ENCODE peak calls at places on chromosomes 16 and 17, in nine cellular contexts. E is CD4-positive, alpha-beta memory T cell; I is tibial nerve; V is pancreas; G is PC-3; B is spleen; Y is stomach; K is CD8-positive, alpha-beta T cell; P is Peyer's patch. O is an unnamed sample.

GRCh38 chr17:35376245-35376644 is 2.8 kb upstream of the SLFN11 start:
- DNase-seq in B (no peak), K (no peak), Y (no peak), V (no peak), E (no peak), G (peak; percentile 3), P (no peak), I (no peak), O (no peak)

GRCh38 chr16:56993204-56993603 is 3.8 kb downstream of the NLRC5 start:
- DNase-seq in B (no peak), K (no peak), G (no peak), P (no peak), I (no peak), E (no peak), V (no peak), Y (no peak), O (no peak)

GRCh38 chr17:82559779-82560642 is 40.5 kb downstream of the FOXK2 start:
- DNase-seq in P (no peak), I (no peak), V (no peak), K (no peak), B (no peak), Y (no peak), G (peak; percentile 13), E (no peak), O (no peak)

GRCh38 chr17:38322156-38322779 is 21.5 kb downstream of the GPR179 start:
- DNase-seq in G (peak; percentile 61), E (peak; percentile 50), B (peak; percentile 91), V (no peak), K (peak; percentile 49), I (peak; percentile 34), P (peak; percentile 65), Y (peak; percentile 69), O (peak; percentile 80)

GRCh38 chr16:82603784-82604411 is 22.9 kb upstream of the CDH13 start:
- DNase-seq in E (no peak), B (no peak), I (no peak), V (no peak), K (no peak), G (peak; percentile 47), P (no peak), Y (peak; percentile 35), O (no peak)

GRCh38 chr16:49580751-49581303 is 207.2 kb downstream of the C16orf78 start:
- DNase-seq in E (no peak), I (no peak), G (peak; percentile 3), Y (no peak), K (no peak), P (no peak), B (peak; percentile 39), V (no peak), O (no peak)

GRCh38 chr17:78669256-78669974 is 92.2 kb upstream of the DNAH17 start:
- DNase-seq in I (no peak), B (peak; percentile 62), Y (no peak), K (no peak), V (no peak), E (no peak), P (no peak), G (no peak), O (no peak)

GRCh38 chr17:32569171-32570080 is 82.6 kb downstream of the CDK5R1 start:
- DNase-seq in G (peak; percentile 77), E (no peak), B (no peak), K (no peak), I (no peak), Y (no peak), V (no peak), P (no peak), O (no peak)

GRCh38 chr16:28218109-28218508 is 6.3 kb upstream of the XPO6 start:
- DNase-seq in K (peak; percentile 40), I (no peak), Y (peak; percentile 37), V (no peak), E (peak; percentile 77), P (peak; percentile 51), B (no peak), G (peak; percentile 36), O (peak; percentile 70)

GRCh38 chr17:2232244-2232638 is 71.3 kb downstream of the SMG6 start:
- DNase-seq in K (no peak), V (no peak), B (no peak), Y (no peak), I (no peak), P (no peak), E (no peak), G (no peak), O (no peak)

GRCh38 chr16:59697236-59697635 is 963.1 kb upstream of the GOT2 start:
- DNase-seq in E (no peak), I (no peak), P (no peak), B (no peak), Y (no peak), K (no peak), V (no peak), G (no peak), O (no peak)

GRCh38 chr17:48048321-48049140 is at the start of gene NFE2L1:
- DNase-seq in B (no peak), P (peak; percentile 75), G (peak; percentile 90), I (peak; percentile 87), V (peak; percentile 91), Y (peak; percentile 90), K (no peak), E (peak; percentile 31), O (peak; percentile 35)

GRCh38 chr17:17830740-17831207 is 6.0 kb downstream of the SREBF1 start:
- DNase-seq in G (no peak), V (peak; percentile 67), E (no peak), I (no peak), Y (peak; percentile 83), B (no peak), P (no peak), K (no peak), O (no peak)

GRCh38 chr17:5380491-5381135 is 38.8 kb downstream of the NUP88 start:
- DNase-seq in Y (no peak), G (no peak), I (no peak), B (no peak), K (no peak), P (no peak), V (no peak), E (no peak), O (no peak)

GRCh38 chr16:78576941-78577340 is 477.5 kb downstream of the WWOX start:
- DNase-seq in G (peak; percentile 12), E (no peak), V (no peak), Y (no peak), I (no peak), P (no peak), B (no peak), K (no peak), O (no peak)

GRCh38 chr16:54962045-54962444 is 31.4 kb downstream of the IRX5 start:
- DNase-seq in G (no peak), V (no peak), B (no peak), I (no peak), Y (no peak), K (no peak), E (no peak), P (no peak), O (no peak)

GRCh38 chr16:87198328-87198731 is 118.9 kb downstream of the C16orf95 start:
- DNase-seq in K (no peak), V (no peak), P (no peak), E (no peak), G (peak; percentile 39), B (no peak), Y (no peak), I (no peak), O (no peak)

GRCh38 chr16:48531011-48531962 is 78.7 kb downstream of the N4BP1 start:
- DNase-seq in P (no peak), V (no peak), K (no peak), G (no peak), E (no peak), I (peak; percentile 55), Y (no peak), B (no peak), O (no peak)
- H3K27ac ChIP-seq in P (no peak overlapping the region), V (no peak overlapping the region), K (no peak overlapping the region), G (no peak overlapping the region), E (no peak overlapping the region), I (no peak overlapping the region), Y (no peak overlapping the region), B (no peak overlapping the region), O (no peak overlapping the region)

DNA sequence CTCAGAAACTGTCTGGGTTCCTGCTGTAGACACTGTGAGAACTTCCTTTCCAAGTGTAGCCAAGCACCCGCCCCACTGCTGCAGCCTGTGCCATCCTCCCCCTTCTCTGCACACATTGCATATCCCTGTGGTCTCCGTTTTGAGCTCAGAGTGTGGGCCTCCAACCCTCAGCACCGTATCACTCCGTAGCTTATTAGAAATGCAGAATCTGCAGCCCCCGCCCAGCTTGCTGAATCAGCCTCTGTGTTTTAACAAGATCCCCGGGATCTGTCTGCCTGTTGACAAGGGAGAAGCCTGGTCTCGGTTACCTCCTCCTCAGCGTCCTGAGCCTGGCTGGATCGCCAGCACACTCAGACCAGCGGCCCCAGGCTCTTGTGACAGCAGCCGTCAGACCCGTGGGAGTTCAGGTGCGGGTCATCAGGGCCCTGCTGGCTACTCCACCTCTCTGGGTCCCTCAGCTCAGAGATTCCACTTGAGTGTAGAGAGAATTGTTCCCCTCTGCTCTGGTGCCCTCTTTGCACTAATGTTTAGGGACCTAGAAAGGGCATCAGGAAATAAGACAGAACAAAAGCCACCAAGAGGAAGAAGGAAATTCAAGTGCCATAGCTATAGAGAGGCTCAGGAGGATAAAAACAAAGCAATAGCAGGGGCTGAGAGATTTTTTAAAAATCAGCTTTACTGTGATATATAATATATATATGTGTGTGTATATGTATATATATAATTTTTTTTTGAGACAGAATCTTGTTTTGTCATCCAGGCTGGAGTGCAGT is 92.3 kb downstream of the PITPNC1 start:
- DNase-seq in Y (no peak), K (peak; percentile 20), G (no peak), I (no peak), B (no peak), E (no peak), V (no peak), P (peak; percentile 49), O (peak; percentile 65)
- H3K27ac ChIP-seq in Y (no peak overlapping the region), K (peak overlapping the region; percentile 53), G (no peak overlapping the region), I (no peak overlapping the region), B (no peak overlapping the region), E (peak overlapping the region; percentile 29), V (no peak overlapping the region), P (no peak overlapping the region), O (no peak overlapping the region)

GRCh38 chr16:5066511-5066910 is 755 bp upstream of the C16orf89 start:
- DNase-seq in P (no peak), Y (no peak), B (peak; percentile 6), I (no peak), K (no peak), V (no peak), E (no peak), G (no peak), O (no peak)
- H3K27ac ChIP-seq in P (no peak overlapping the region), Y (no peak overlapping the region), B (no peak overlapping the region), I (no peak overlapping the region), K (no peak overlapping the region), V (no peak overlapping the region), E (no peak overlapping the region), G (no peak overlapping the region), O (no peak overlapping the region)

GRCh38 chr17:69342896-69343644 is 16.1 kb upstream of the ABCA5 start:
- DNase-seq in B (no peak), G (no peak), E (no peak), V (no peak), K (no peak), I (no peak), P (no peak), Y (no peak), O (no peak)

GRCh38 chr17:69350911-69351310 is 24.0 kb upstream of the ABCA5 start:
- DNase-seq in K (no peak), Y (no peak), G (no peak), P (no peak), B (no peak), E (no peak), I (no peak), V (no peak), O (no peak)

GRCh38 chr17:69344939-69345338 is 18.0 kb upstream of the ABCA5 start:
- DNase-seq in P (no peak), B (no peak), Y (no peak), K (no peak), I (no peak), G (peak; percentile 69), E (no peak), V (no peak), O (no peak)

GRCh38 chr17:69348441-69348840 is 21.5 kb upstream of the ABCA5 start:
- DNase-seq in G (no peak), Y (no peak), B (no peak), I (no peak), P (no peak), V (no peak), E (no peak), K (no peak), O (no peak)
- H3K27ac ChIP-seq in G (no peak overlapping the region), Y (no peak overlapping the region), B (no peak overlapping the region), I (no peak overlapping the region), P (no peak overlapping the region), V (no peak overlapping the region), E (no peak overlapping the region), K (no peak overlapping the region), O (no peak overlapping the region)